ENCODE peak calls at places on chromosomes 12 and 14, in ten cellular contexts. K is left ventricle myocardium inferior, H is Panc1, N is mammary epithelial cell, O is AG10803, I is body of pancreas, Q is RWPE1, E is AG09319, T is psoas muscle, B is bronchial epithelial cell. D is an unnamed sample.

GRCh38 chr12:30138483-30138882 is 354.7 kb upstream of the TMTC1 start:
- DNase-seq in K (no peak), H (no peak), N (no peak), O (no peak), I (no peak), Q (no peak), E (no peak), T (no peak), B (no peak), D (peak)

GRCh38 chr12:46702581-46703344 is 123.0 kb downstream of the SLC38A4 start:
- DNase-seq in K (no peak), H (no peak), N (peak), O (peak), I (no peak), Q (peak), E (no peak), T (no peak), B (peak), D (peak)

GRCh38 chr12:34595749-34596733 is 573.7 kb downstream of the ALG10 start:
- DNase-seq in K (no peak), H (no peak), N (no peak), O (no peak), I (no peak), Q (no peak), E (no peak), T (no peak), B (no peak), D (no peak)

GRCh38 chr14:68355415-68355814 is 437.5 kb downstream of the ZFP36L1 start:
- DNase-seq in K (no peak), H (no peak), N (no peak), O (no peak), I (no peak), Q (no peak), E (no peak), T (no peak), B (no peak), D (no peak)

GRCh38 chr14:89237923-89238529 is 179.0 kb downstream of the FOXN3 start:
- DNase-seq in K (no peak), H (no peak), N (peak), O (peak), I (no peak), Q (no peak), E (peak), T (no peak), B (peak), D (peak)

GRCh38 chr12:88844426-88844825 is 264.2 kb upstream of the KITLG start:
- DNase-seq in K (no peak), H (no peak), N (no peak), O (no peak), I (no peak), Q (no peak), E (no peak), T (no peak), B (no peak), D (no peak)

GRCh38 chr12:8642775-8643174 is 19.9 kb downstream of the MFAP5 start:
- DNase-seq in K (no peak), H (no peak), N (no peak), O (no peak), I (no peak), Q (no peak), E (no peak), T (no peak), B (no peak), D (no peak)

GRCh38 chr12:20374775-20375174 is 6.4 kb downstream of the PDE3A start:
- DNase-seq in K (no peak), H (no peak), N (no peak), O (no peak), I (no peak), Q (no peak), E (no peak), T (no peak), B (no peak), D (no peak)

GRCh38 chr14:71206766-71207371 is 299.6 kb downstream of the PCNX1 start:
- DNase-seq in K (peak), H (no peak), N (peak), O (peak), I (peak), Q (peak), E (peak), T (no peak), B (peak), D (peak)

GRCh38 chr12:57543666-57544065 is 3.3 kb downstream of the DCTN2 start:
- DNase-seq in K (no peak), H (no peak), N (no peak), O (no peak), I (no peak), Q (no peak), E (no peak), T (no peak), B (no peak), D (no peak)

GRCh38 chr14:21734457-21735074 is 60.9 kb upstream of the OR4E1 start:
- DNase-seq in K (no peak), H (peak), N (peak), O (no peak), I (no peak), Q (peak), E (no peak), T (no peak), B (peak), D (peak)

GRCh38 chr12:58186914-58187313 is 245.5 kb downstream of the ATP23 start:
- DNase-seq in K (no peak), H (no peak), N (no peak), O (no peak), I (no peak), Q (no peak), E (no peak), T (no peak), B (no peak), D (no peak)

GRCh38 chr12:92156139-92156538 is 10.5 kb upstream of the BTG1 start:
- DNase-seq in K (no peak), H (no peak), N (no peak), O (no peak), I (no peak), Q (no peak), E (no peak), T (no peak), B (no peak), D (no peak)

GRCh38 chr14:103008768-103009342 is 48.5 kb downstream of the CDC42BPB start:
- DNase-seq in K (peak), H (no peak), N (no peak), O (peak), I (no peak), Q (no peak), E (no peak), T (peak), B (peak), D (peak)

GRCh38 chr12:68831272-68831671 is 23.3 kb downstream of the MDM2 start:
- DNase-seq in K (no peak), H (no peak), N (no peak), O (no peak), I (no peak), Q (no peak), E (no peak), T (no peak), B (no peak), D (no peak)

GRCh38 chr14:54818201-54819133 is 84.2 kb downstream of the GCH1 start:
- DNase-seq in K (no peak), H (no peak), N (no peak), O (peak), I (no peak), Q (peak), E (peak), T (no peak), B (peak), D (peak)

GRCh38 chr12:11486623-11487444 is 91.5 kb upstream of the PRB2 start:
- DNase-seq in K (peak), H (peak), N (peak), O (peak), I (peak), Q (peak), E (peak), T (peak), B (peak), D (peak)

GRCh38 chr12:32780111-32780510 is 24.4 kb upstream of the YARS2 start:
- DNase-seq in K (no peak), H (no peak), N (no peak), O (no peak), I (no peak), Q (no peak), E (no peak), T (no peak), B (no peak), D (peak)

GRCh38 chr14:74656964-74657363 is 44.9 kb upstream of the LTBP2 start:
- DNase-seq in K (no peak), H (no peak), N (peak), O (no peak), I (no peak), Q (no peak), E (no peak), T (no peak), B (peak), D (no peak)

DNA sequence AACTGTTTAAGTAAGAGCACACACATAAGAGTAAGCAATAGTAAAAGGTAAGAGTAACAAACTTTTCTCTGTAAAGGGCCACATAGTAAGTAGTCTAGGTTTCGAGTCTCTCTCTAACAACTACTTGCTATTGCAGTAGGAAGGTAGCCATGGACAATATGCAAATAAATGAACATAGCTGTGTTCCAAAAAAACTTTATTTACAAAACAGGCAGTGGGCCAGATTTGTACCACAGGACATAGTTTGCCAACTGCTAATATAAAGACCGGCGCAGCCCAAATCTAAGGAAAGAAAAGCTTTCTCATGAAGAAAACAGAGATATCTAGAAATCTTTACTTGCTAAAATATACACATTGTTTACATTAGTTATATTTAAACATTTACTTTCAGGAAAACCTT is 239.0 kb upstream of the EGLN3 start:
- DNase-seq in K (no peak), H (no peak), N (no peak), O (no peak), I (no peak), Q (no peak), E (no peak), T (no peak), B (no peak), D (no peak)
- TF ChIP-seq CTCF in K (no peak), H (no peak), N (no peak), O (no peak), I (no peak), Q (no peak), E (no peak), T (no peak), B (no peak), D (no peak)

DNA sequence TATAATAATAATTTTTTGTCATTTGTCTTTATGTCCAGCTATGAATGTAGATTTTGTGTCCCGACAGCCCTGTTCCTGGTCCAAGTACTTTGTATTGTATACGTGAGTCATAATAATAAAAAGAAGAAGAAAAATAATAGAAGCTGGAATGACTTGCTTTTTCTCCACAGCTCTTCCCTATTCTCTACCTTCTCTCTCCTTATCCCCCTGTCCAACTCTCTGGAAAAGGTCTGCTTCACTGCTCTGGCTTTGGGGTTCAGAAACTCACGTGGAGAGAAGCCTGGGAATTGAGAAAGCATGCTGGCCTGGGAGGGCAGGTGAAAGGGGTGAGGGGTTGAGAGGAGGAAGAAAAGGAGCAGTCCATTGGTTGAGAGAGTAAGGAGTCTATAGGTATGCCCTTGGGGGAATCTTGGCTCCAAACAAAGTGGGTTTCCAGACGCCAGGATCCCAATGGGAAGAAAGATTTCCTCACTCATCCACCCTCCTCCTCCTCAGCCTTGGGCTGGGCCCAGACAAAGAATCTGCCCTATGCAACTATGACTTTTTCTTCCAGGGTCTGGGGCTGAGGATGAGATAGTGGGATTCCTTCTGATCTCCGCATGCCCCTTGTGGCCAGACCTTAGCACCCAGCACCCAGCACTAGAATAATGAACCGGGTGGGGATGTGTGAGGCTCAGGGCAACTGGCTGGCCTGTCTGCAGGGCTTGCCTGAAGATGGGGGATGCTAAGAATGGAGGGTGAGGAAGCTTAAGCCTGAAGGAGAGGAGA is 4.0 kb downstream of the HOXC8 start:
- DNase-seq in K (no peak), H (no peak), N (no peak), O (no peak), I (no peak), Q (no peak), E (no peak), T (no peak), B (no peak), D (no peak)
- TF ChIP-seq CTCF in K (no peak), H (peak), N (no peak), O (peak), I (no peak), Q (no peak), E (no peak), T (no peak), B (no peak), D (no peak)

DNA sequence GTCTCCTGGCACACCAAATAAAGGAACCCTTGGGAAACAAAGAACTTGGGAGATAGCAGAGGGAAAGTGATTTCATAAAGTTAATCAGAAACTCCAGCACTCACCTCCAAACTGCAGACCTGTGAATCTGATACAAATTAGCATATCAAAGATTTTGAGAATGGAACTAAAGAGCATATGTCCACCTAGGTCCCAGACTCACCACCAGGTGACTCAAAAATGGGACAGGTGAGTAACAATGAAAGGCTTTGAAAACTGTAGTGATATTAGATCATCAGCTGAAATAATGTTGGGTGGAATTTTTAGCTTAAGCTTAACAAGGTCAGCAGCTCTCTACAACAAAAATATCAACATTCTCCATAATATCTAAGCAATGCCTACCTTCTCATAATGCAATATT is 214.8 kb downstream of the RERGL start:
- DNase-seq in K (no peak), H (no peak), N (no peak), O (no peak), I (no peak), Q (no peak), E (no peak), T (no peak), B (no peak), D (no peak)
- TF ChIP-seq CTCF in K (no peak), H (no peak), N (peak), O (no peak), I (no peak), Q (no peak), E (no peak), T (no peak), B (no peak), D (no peak)

GRCh38 chr12:39145175-39145999 is 240.0 kb upstream of the CPNE8 start:
- DNase-seq in K (peak), H (no peak), N (peak), O (peak), I (peak), Q (no peak), E (no peak), T (peak), B (no peak), D (peak)
- TF ChIP-seq CTCF in K (peak), H (peak), N (peak), O (peak), I (peak), Q (no peak), E (peak), T (no peak), B (peak), D (peak)

D was measured in fibroblast of pulmonary artery.